ENCODE peak calls at places on chromosomes 5 and 9, in four cellular contexts. One of them, this sample, is unnamed.

GRCh38 chr5:41636605-41637004 is 126.2 kb upstream of the PLCXD3 start:
- DNase-seq in stimulated activated CD4-positive, alpha-beta T cell treated with anti-CD3 and anti-CD28 coated beads, Interleukin-1b, Interleukin-23, amount 100 ng/mL, for 4 hours: no peak
- DNase-seq in KBM-7: peak
- DNase-seq in CD8-positive, alpha-beta memory T cell: no peak
- DNase-seq in this sample: no peak

GRCh38 chr9:92685022-92685421 is 15.1 kb upstream of the IPPK start:
- DNase-seq in stimulated activated CD4-positive, alpha-beta T cell treated with anti-CD3 and anti-CD28 coated beads, Interleukin-1b, Interleukin-23, amount 100 ng/mL, for 4 hours: no peak
- DNase-seq in KBM-7: no peak
- DNase-seq in CD8-positive, alpha-beta memory T cell: no peak
- DNase-seq in this sample: no peak

GRCh38 chr5:57524661-57525060 is 42.0 kb upstream of the ACTBL2 start:
- DNase-seq in stimulated activated CD4-positive, alpha-beta T cell treated with anti-CD3 and anti-CD28 coated beads, Interleukin-1b, Interleukin-23, amount 100 ng/mL, for 4 hours: no peak
- DNase-seq in KBM-7: no peak
- DNase-seq in CD8-positive, alpha-beta memory T cell: no peak
- DNase-seq in this sample: no peak

GRCh38 chr5:179792612-179793469 is 945 bp upstream of the LTC4S start:
- DNase-seq in CD8-positive, alpha-beta memory T cell: no peak
- DNase-seq in KBM-7: no peak
- DNase-seq in stimulated activated CD4-positive, alpha-beta T cell treated with anti-CD3 and anti-CD28 coated beads, Interleukin-1b, Interleukin-23, amount 100 ng/mL, for 4 hours: no peak
- DNase-seq in this sample: no peak

GRCh38 chr5:116068028-116068632 is 16.7 kb upstream of the COMMD10 start:
- DNase-seq in stimulated activated CD4-positive, alpha-beta T cell treated with anti-CD3 and anti-CD28 coated beads, Interleukin-1b, Interleukin-23, amount 100 ng/mL, for 4 hours: no peak
- DNase-seq in KBM-7: peak
- DNase-seq in CD8-positive, alpha-beta memory T cell: peak
- DNase-seq in this sample: peak

GRCh38 chr9:29475471-29475870 is 1902.2 kb upstream of the C9orf72 start:
- DNase-seq in KBM-7: no peak
- DNase-seq in stimulated activated CD4-positive, alpha-beta T cell treated with anti-CD3 and anti-CD28 coated beads, Interleukin-1b, Interleukin-23, amount 100 ng/mL, for 4 hours: no peak
- DNase-seq in CD8-positive, alpha-beta memory T cell: no peak
- DNase-seq in this sample: no peak

GRCh38 chr9:124507880-124508432 is 757 bp upstream of the NR5A1 start:
- DNase-seq in KBM-7: no peak
- DNase-seq in stimulated activated CD4-positive, alpha-beta T cell treated with anti-CD3 and anti-CD28 coated beads, Interleukin-1b, Interleukin-23, amount 100 ng/mL, for 4 hours: no peak
- DNase-seq in CD8-positive, alpha-beta memory T cell: no peak
- DNase-seq in this sample: no peak

GRCh38 chr9:89387970-89388867 is 69.9 kb downstream of the SECISBP2 start:
- DNase-seq in stimulated activated CD4-positive, alpha-beta T cell treated with anti-CD3 and anti-CD28 coated beads, Interleukin-1b, Interleukin-23, amount 100 ng/mL, for 4 hours: no peak
- DNase-seq in KBM-7: peak
- DNase-seq in CD8-positive, alpha-beta memory T cell: no peak
- DNase-seq in this sample: no peak

GRCh38 chr5:169753795-169754194 is 116.7 kb downstream of the DOCK2 start:
- DNase-seq in CD8-positive, alpha-beta memory T cell: no peak
- DNase-seq in stimulated activated CD4-positive, alpha-beta T cell treated with anti-CD3 and anti-CD28 coated beads, Interleukin-1b, Interleukin-23, amount 100 ng/mL, for 4 hours: no peak
- DNase-seq in KBM-7: no peak
- DNase-seq in this sample: no peak

GRCh38 chr9:113186241-113186755 is 34.8 kb downstream of the FKBP15 start:
- DNase-seq in stimulated activated CD4-positive, alpha-beta T cell treated with anti-CD3 and anti-CD28 coated beads, Interleukin-1b, Interleukin-23, amount 100 ng/mL, for 4 hours: no peak
- DNase-seq in KBM-7: no peak
- DNase-seq in CD8-positive, alpha-beta memory T cell: no peak
- DNase-seq in this sample: no peak

GRCh38 chr9:79581794-79582193 is 10.0 kb downstream of the TLE4 start:
- DNase-seq in stimulated activated CD4-positive, alpha-beta T cell treated with anti-CD3 and anti-CD28 coated beads, Interleukin-1b, Interleukin-23, amount 100 ng/mL, for 4 hours: peak
- DNase-seq in KBM-7: peak
- DNase-seq in CD8-positive, alpha-beta memory T cell: peak
- DNase-seq in this sample: no peak

GRCh38 chr5:142432369-142432863 is 107.6 kb upstream of the SPRY4 start:
- DNase-seq in CD8-positive, alpha-beta memory T cell: peak
- DNase-seq in KBM-7: no peak
- DNase-seq in stimulated activated CD4-positive, alpha-beta T cell treated with anti-CD3 and anti-CD28 coated beads, Interleukin-1b, Interleukin-23, amount 100 ng/mL, for 4 hours: no peak
- DNase-seq in this sample: peak

GRCh38 chr5:50792845-50793244 is 126.4 kb downstream of the PARP8 start:
- DNase-seq in CD8-positive, alpha-beta memory T cell: no peak
- DNase-seq in stimulated activated CD4-positive, alpha-beta T cell treated with anti-CD3 and anti-CD28 coated beads, Interleukin-1b, Interleukin-23, amount 100 ng/mL, for 4 hours: no peak
- DNase-seq in KBM-7: no peak
- DNase-seq in this sample: no peak

GRCh38 chr5:168291281-168291960 is at the start of gene WWC1:
- DNase-seq in KBM-7: peak
- DNase-seq in stimulated activated CD4-positive, alpha-beta T cell treated with anti-CD3 and anti-CD28 coated beads, Interleukin-1b, Interleukin-23, amount 100 ng/mL, for 4 hours: peak
- DNase-seq in CD8-positive, alpha-beta memory T cell: peak
- DNase-seq in this sample: peak

GRCh38 chr9:129393064-129393463 is 215.0 kb upstream of the IER5L start:
- DNase-seq in CD8-positive, alpha-beta memory T cell: no peak
- DNase-seq in KBM-7: no peak
- DNase-seq in stimulated activated CD4-positive, alpha-beta T cell treated with anti-CD3 and anti-CD28 coated beads, Interleukin-1b, Interleukin-23, amount 100 ng/mL, for 4 hours: no peak
- DNase-seq in this sample: no peak

GRCh38 chr5:98846526-98846925 is 73.1 kb downstream of the RGMB start:
- DNase-seq in stimulated activated CD4-positive, alpha-beta T cell treated with anti-CD3 and anti-CD28 coated beads, Interleukin-1b, Interleukin-23, amount 100 ng/mL, for 4 hours: no peak
- DNase-seq in CD8-positive, alpha-beta memory T cell: no peak
- DNase-seq in KBM-7: no peak
- DNase-seq in this sample: no peak

GRCh38 chr5:107518219-107519015 is 152.3 kb downstream of the EFNA5 start:
- DNase-seq in CD8-positive, alpha-beta memory T cell: no peak
- DNase-seq in stimulated activated CD4-positive, alpha-beta T cell treated with anti-CD3 and anti-CD28 coated beads, Interleukin-1b, Interleukin-23, amount 100 ng/mL, for 4 hours: no peak
- DNase-seq in KBM-7: no peak
- DNase-seq in this sample: no peak

GRCh38 chr5:3604501-3604900 is 8.9 kb downstream of the IRX1 start:
- DNase-seq in stimulated activated CD4-positive, alpha-beta T cell treated with anti-CD3 and anti-CD28 coated beads, Interleukin-1b, Interleukin-23, amount 100 ng/mL, for 4 hours: no peak
- DNase-seq in CD8-positive, alpha-beta memory T cell: no peak
- DNase-seq in KBM-7: no peak
- DNase-seq in this sample: no peak

GRCh38 chr9:111036068-111036789 is 2.0 kb downstream of the LPAR1 start:
- DNase-seq in CD8-positive, alpha-beta memory T cell: no peak
- DNase-seq in KBM-7: no peak
- DNase-seq in stimulated activated CD4-positive, alpha-beta T cell treated with anti-CD3 and anti-CD28 coated beads, Interleukin-1b, Interleukin-23, amount 100 ng/mL, for 4 hours: no peak
- DNase-seq in this sample: no peak

GRCh38 chr5:180340856-180341255 is 12.3 kb downstream of the GFPT2 start:
- DNase-seq in CD8-positive, alpha-beta memory T cell: no peak
- DNase-seq in stimulated activated CD4-positive, alpha-beta T cell treated with anti-CD3 and anti-CD28 coated beads, Interleukin-1b, Interleukin-23, amount 100 ng/mL, for 4 hours: no peak
- DNase-seq in KBM-7: no peak
- DNase-seq in this sample: no peak

GRCh38 chr9:101448680-101449070 is 13.1 kb upstream of the ALDOB start:
- DNase-seq in KBM-7: no peak
- DNase-seq in CD8-positive, alpha-beta memory T cell: no peak
- DNase-seq in stimulated activated CD4-positive, alpha-beta T cell treated with anti-CD3 and anti-CD28 coated beads, Interleukin-1b, Interleukin-23, amount 100 ng/mL, for 4 hours: no peak
- DNase-seq in this sample: no peak

GRCh38 chr5:143014017-143014651 is 244.0 kb downstream of the ARHGAP26 start:
- DNase-seq in KBM-7: peak
- DNase-seq in CD8-positive, alpha-beta memory T cell: no peak
- DNase-seq in stimulated activated CD4-positive, alpha-beta T cell treated with anti-CD3 and anti-CD28 coated beads, Interleukin-1b, Interleukin-23, amount 100 ng/mL, for 4 hours: no peak
- DNase-seq in this sample: no peak

GRCh38 chr9:134626576-134627416 is 14.8 kb upstream of the COL5A1 start:
- DNase-seq in CD8-positive, alpha-beta memory T cell: no peak
- DNase-seq in stimulated activated CD4-positive, alpha-beta T cell treated with anti-CD3 and anti-CD28 coated beads, Interleukin-1b, Interleukin-23, amount 100 ng/mL, for 4 hours: no peak
- DNase-seq in KBM-7: no peak
- DNase-seq in this sample: no peak

GRCh38 chr5:120657083-120657482 is 193.0 kb downstream of the PRR16 start:
- DNase-seq in KBM-7: no peak
- DNase-seq in stimulated activated CD4-positive, alpha-beta T cell treated with anti-CD3 and anti-CD28 coated beads, Interleukin-1b, Interleukin-23, amount 100 ng/mL, for 4 hours: no peak
- DNase-seq in CD8-positive, alpha-beta memory T cell: no peak
- DNase-seq in this sample: no peak

GRCh38 chr5:112165897-112166737 is 253.0 kb downstream of the EPB41L4A start:
- DNase-seq in KBM-7: no peak
- DNase-seq in CD8-positive, alpha-beta memory T cell: no peak
- DNase-seq in stimulated activated CD4-positive, alpha-beta T cell treated with anti-CD3 and anti-CD28 coated beads, Interleukin-1b, Interleukin-23, amount 100 ng/mL, for 4 hours: no peak
- DNase-seq in this sample: no peak

GRCh38 chr5:103402861-103403260 is 144.3 kb downstream of the MACIR start:
- DNase-seq in KBM-7: no peak
- DNase-seq in stimulated activated CD4-positive, alpha-beta T cell treated with anti-CD3 and anti-CD28 coated beads, Interleukin-1b, Interleukin-23, amount 100 ng/mL, for 4 hours: no peak
- DNase-seq in CD8-positive, alpha-beta memory T cell: no peak
- DNase-seq in this sample: no peak

GRCh38 chr9:122005597-122005996 is 87.5 kb downstream of the TTLL11 start:
- DNase-seq in stimulated activated CD4-positive, alpha-beta T cell treated with anti-CD3 and anti-CD28 coated beads, Interleukin-1b, Interleukin-23, amount 100 ng/mL, for 4 hours: no peak
- DNase-seq in CD8-positive, alpha-beta memory T cell: no peak
- DNase-seq in KBM-7: peak
- DNase-seq in this sample: no peak

GRCh38 chr5:63961598-63962161 is 565 bp downstream of the HTR1A start:
- DNase-seq in stimulated activated CD4-positive, alpha-beta T cell treated with anti-CD3 and anti-CD28 coated beads, Interleukin-1b, Interleukin-23, amount 100 ng/mL, for 4 hours: no peak
- DNase-seq in KBM-7: no peak
- DNase-seq in CD8-positive, alpha-beta memory T cell: no peak
- DNase-seq in this sample: no peak

GRCh38 chr5:132229236-132229635 is 1.6 kb upstream of the P4HA2 start:
- DNase-seq in KBM-7: no peak
- DNase-seq in CD8-positive, alpha-beta memory T cell: no peak
- DNase-seq in stimulated activated CD4-positive, alpha-beta T cell treated with anti-CD3 and anti-CD28 coated beads, Interleukin-1b, Interleukin-23, amount 100 ng/mL, for 4 hours: no peak
- DNase-seq in this sample: no peak

GRCh38 chr5:67672633-67673032 is 476.0 kb upstream of the CD180 start:
- DNase-seq in CD8-positive, alpha-beta memory T cell: no peak
- DNase-seq in KBM-7: peak
- DNase-seq in stimulated activated CD4-positive, alpha-beta T cell treated with anti-CD3 and anti-CD28 coated beads, Interleukin-1b, Interleukin-23, amount 100 ng/mL, for 4 hours: no peak
- DNase-seq in this sample: no peak

GRCh38 chr5:170353946-170354345 is 35.2 kb downstream of the KCNMB1 start:
- DNase-seq in KBM-7: no peak
- DNase-seq in CD8-positive, alpha-beta memory T cell: no peak
- DNase-seq in stimulated activated CD4-positive, alpha-beta T cell treated with anti-CD3 and anti-CD28 coated beads, Interleukin-1b, Interleukin-23, amount 100 ng/mL, for 4 hours: no peak
- DNase-seq in this sample: no peak

GRCh38 chr9:87080512-87081225 is 133.4 kb upstream of the GAS1 start:
- DNase-seq in stimulated activated CD4-positive, alpha-beta T cell treated with anti-CD3 and anti-CD28 coated beads, Interleukin-1b, Interleukin-23, amount 100 ng/mL, for 4 hours: no peak
- DNase-seq in KBM-7: no peak
- DNase-seq in CD8-positive, alpha-beta memory T cell: no peak
- DNase-seq in this sample: no peak

GRCh38 chr5:45695011-45695667 is 1.0 kb downstream of the HCN1 start:
- DNase-seq in CD8-positive, alpha-beta memory T cell: no peak
- DNase-seq in KBM-7: no peak
- DNase-seq in stimulated activated CD4-positive, alpha-beta T cell treated with anti-CD3 and anti-CD28 coated beads, Interleukin-1b, Interleukin-23, amount 100 ng/mL, for 4 hours: no peak
- DNase-seq in this sample: no peak

GRCh38 chr9:35660966-35661413 is 2.9 kb downstream of the CCDC107 start:
- DNase-seq in KBM-7: no peak
- DNase-seq in CD8-positive, alpha-beta memory T cell: no peak
- DNase-seq in stimulated activated CD4-positive, alpha-beta T cell treated with anti-CD3 and anti-CD28 coated beads, Interleukin-1b, Interleukin-23, amount 100 ng/mL, for 4 hours: no peak
- DNase-seq in this sample: no peak

GRCh38 chr5:15791274-15791673 is 291.3 kb downstream of the FBXL7 start:
- DNase-seq in CD8-positive, alpha-beta memory T cell: no peak
- DNase-seq in stimulated activated CD4-positive, alpha-beta T cell treated with anti-CD3 and anti-CD28 coated beads, Interleukin-1b, Interleukin-23, amount 100 ng/mL, for 4 hours: no peak
- DNase-seq in KBM-7: no peak
- DNase-seq in this sample: no peak

GRCh38 chr5:72523960-72524582 is 16.9 kb upstream of the ZNF366 start:
- DNase-seq in CD8-positive, alpha-beta memory T cell: no peak
- DNase-seq in KBM-7: peak
- DNase-seq in stimulated activated CD4-positive, alpha-beta T cell treated with anti-CD3 and anti-CD28 coated beads, Interleukin-1b, Interleukin-23, amount 100 ng/mL, for 4 hours: no peak
- DNase-seq in this sample: no peak

GRCh38 chr5:4555739-4556285 is 584.3 kb upstream of the ADAMTS16 start:
- DNase-seq in KBM-7: no peak
- DNase-seq in CD8-positive, alpha-beta memory T cell: no peak
- DNase-seq in stimulated activated CD4-positive, alpha-beta T cell treated with anti-CD3 and anti-CD28 coated beads, Interleukin-1b, Interleukin-23, amount 100 ng/mL, for 4 hours: no peak
- DNase-seq in this sample: no peak

This sample was measured in activated T-helper 1 cell treated with anti-CD3 and anti-CD28 coated beads, Interleukin-12 subunit alpha, Interleukin-12 subunit beta, Interleukin-2, Interleukin-4 antibody, amounts not matched to agents 30 ng/mL and 10 ng/mL and 1 ng/mL, durations not matched to agents 14 hours and 24 hours and 36 hours.